ENCODE peak calls at places on chromosomes 3 and 15, in four cellular contexts. One of them, this sample, is unnamed.

GRCh38 chr15:84669726-84670125 is 11.7 kb upstream of the NMB start:
- DNase-seq in heart left ventricle: no peak
- DNase-seq in transverse colon: no peak
- DNase-seq in body of pancreas: no peak
- DNase-seq in this sample: no peak

GRCh38 chr15:59550961-59551360 is 60.6 kb upstream of the GCNT3 start:
- DNase-seq in heart left ventricle: no peak
- DNase-seq in transverse colon: no peak
- DNase-seq in body of pancreas: no peak
- DNase-seq in this sample: no peak

GRCh38 chr3:45644467-45645201 is 44.6 kb upstream of the SACM1L start:
- DNase-seq in transverse colon: no peak
- DNase-seq in heart left ventricle: no peak
- DNase-seq in body of pancreas: no peak
- DNase-seq in this sample: no peak

GRCh38 chr3:38118421-38119247 is 18.3 kb downstream of the ACAA1 start:
- DNase-seq in body of pancreas: no peak
- DNase-seq in heart left ventricle: no peak
- DNase-seq in transverse colon: no peak
- DNase-seq in this sample: no peak

GRCh38 chr15:98758224-98758623 is 109.9 kb downstream of the IGF1R start:
- DNase-seq in body of pancreas: no peak
- DNase-seq in heart left ventricle: no peak
- DNase-seq in transverse colon: no peak
- DNase-seq in this sample: no peak

GRCh38 chr3:172040078-172040975 is 949 bp downstream of the FNDC3B start:
- DNase-seq in body of pancreas: peak; percentile 87
- DNase-seq in heart left ventricle: peak; percentile 90
- DNase-seq in transverse colon: peak; percentile 84
- DNase-seq in this sample: peak; percentile 82

GRCh38 chr3:140529096-140529495 is 148.8 kb upstream of the TRIM42 start:
- DNase-seq in heart left ventricle: no peak
- DNase-seq in body of pancreas: no peak
- DNase-seq in transverse colon: no peak
- DNase-seq in this sample: no peak

GRCh38 chr15:58360421-58361090 is 71.2 kb upstream of the LIPC start:
- DNase-seq in heart left ventricle: no peak
- DNase-seq in body of pancreas: no peak
- DNase-seq in transverse colon: no peak
- DNase-seq in this sample: no peak

GRCh38 chr3:11558002-11558401 is 85.7 kb downstream of the VGLL4 start:
- DNase-seq in body of pancreas: no peak
- DNase-seq in heart left ventricle: no peak
- DNase-seq in transverse colon: no peak
- DNase-seq in this sample: no peak

GRCh38 chr3:9322780-9323179 is 40.1 kb upstream of the THUMPD3 start:
- DNase-seq in transverse colon: no peak
- DNase-seq in body of pancreas: no peak
- DNase-seq in heart left ventricle: no peak
- DNase-seq in this sample: no peak

GRCh38 chr3:190346541-190346940 is 24.3 kb upstream of the CLDN1 start:
- DNase-seq in heart left ventricle: no peak
- DNase-seq in transverse colon: no peak
- DNase-seq in body of pancreas: no peak
- DNase-seq in this sample: no peak

GRCh38 chr15:38490231-38490630 is 36.3 kb downstream of the FAM98B start:
- DNase-seq in transverse colon: no peak
- DNase-seq in heart left ventricle: no peak
- DNase-seq in body of pancreas: no peak
- DNase-seq in this sample: no peak

GRCh38 chr3:58084788-58085543 is 76.7 kb downstream of the FLNB start:
- DNase-seq in body of pancreas: no peak
- DNase-seq in transverse colon: no peak
- DNase-seq in heart left ventricle: no peak
- DNase-seq in this sample: no peak

GRCh38 chr3:131728898-131729297 is 226.1 kb upstream of the MRPL3 start:
- DNase-seq in heart left ventricle: no peak
- DNase-seq in transverse colon: no peak
- DNase-seq in body of pancreas: no peak
- DNase-seq in this sample: no peak

GRCh38 chr3:62246094-62246493 is 127.3 kb downstream of the FEZF2 start:
- DNase-seq in body of pancreas: no peak
- DNase-seq in transverse colon: no peak
- DNase-seq in heart left ventricle: no peak
- DNase-seq in this sample: no peak

GRCh38 chr15:101712078-101712477 is 12.2 kb downstream of the TARS3 start:
- DNase-seq in heart left ventricle: no peak
- DNase-seq in transverse colon: no peak
- DNase-seq in body of pancreas: no peak
- DNase-seq in this sample: no peak

GRCh38 chr3:113912551-113913246 is 35.1 kb upstream of the ZDHHC23 start:
- DNase-seq in heart left ventricle: no peak
- DNase-seq in body of pancreas: peak; percentile 79
- DNase-seq in transverse colon: peak; percentile 26
- DNase-seq in this sample: no peak

GRCh38 chr3:159861369-159861987 is 127.2 kb upstream of the IL12A start:
- DNase-seq in heart left ventricle: no peak
- DNase-seq in body of pancreas: no peak
- DNase-seq in transverse colon: no peak
- DNase-seq in this sample: no peak

GRCh38 chr15:52326758-52327157 is 31.2 kb upstream of the MYO5C start:
- DNase-seq in transverse colon: no peak
- DNase-seq in heart left ventricle: no peak
- DNase-seq in body of pancreas: no peak
- DNase-seq in this sample: no peak
- H3K36me3 ChIP-seq in transverse colon: no peaks in the 10 kb centered on the region
- H3K36me3 ChIP-seq in heart left ventricle: peaks cover 52% of the 10 kb centered on the region
- H3K36me3 ChIP-seq in body of pancreas: no peaks in the 10 kb centered on the region
- H3K36me3 ChIP-seq in this sample: peaks cover 11% of the 10 kb centered on the region

GRCh38 chr3:138219255-138219654 is 32.2 kb downstream of the ARMC8 start:
- DNase-seq in body of pancreas: no peak
- DNase-seq in heart left ventricle: no peak
- DNase-seq in transverse colon: no peak
- DNase-seq in this sample: no peak

GRCh38 chr3:138220788-138221187 is 33.7 kb downstream of the ARMC8 start:
- DNase-seq in heart left ventricle: no peak
- DNase-seq in transverse colon: no peak
- DNase-seq in body of pancreas: no peak
- DNase-seq in this sample: no peak

GRCh38 chr3:138222888-138223287 is 35.8 kb downstream of the ARMC8 start:
- DNase-seq in transverse colon: no peak
- DNase-seq in body of pancreas: no peak
- DNase-seq in heart left ventricle: no peak
- DNase-seq in this sample: no peak

GRCh38 chr3:138220242-138220641 is 33.1 kb downstream of the ARMC8 start:
- DNase-seq in body of pancreas: no peak
- DNase-seq in transverse colon: no peak
- DNase-seq in heart left ventricle: no peak
- DNase-seq in this sample: no peak

DNA sequence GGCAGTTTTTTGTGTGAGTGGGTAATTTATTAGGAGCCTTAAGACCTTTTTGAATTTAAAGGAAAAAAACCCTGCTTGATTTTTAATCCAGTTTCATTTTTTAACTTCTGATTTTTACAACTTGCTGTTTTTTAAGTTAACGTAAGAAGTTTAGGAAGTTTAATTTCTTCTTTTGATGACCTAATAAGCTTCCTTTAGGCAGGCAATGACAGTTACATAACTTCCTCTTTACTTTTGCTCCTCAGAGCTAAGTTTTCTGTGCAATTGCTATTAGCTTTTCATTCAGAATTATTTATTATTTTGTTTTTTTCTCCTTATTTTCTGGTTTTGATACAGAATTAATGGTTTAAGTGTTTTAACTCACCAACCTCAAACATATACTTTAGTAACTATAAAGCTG is 35.2 kb downstream of the ARMC8 start:
- DNase-seq in body of pancreas: no peak
- DNase-seq in heart left ventricle: no peak
- DNase-seq in transverse colon: no peak
- DNase-seq in this sample: no peak
- H3K27ac ChIP-seq in body of pancreas: no peak overlapping the region
- H3K27ac ChIP-seq in heart left ventricle: peak overlapping the region; percentile 10
- H3K27ac ChIP-seq in transverse colon: no peak overlapping the region
- H3K27ac ChIP-seq in this sample: no peak overlapping the region

GRCh38 chr3:40452057-40452456 is 5.1 kb upstream of the RPL14 start:
- DNase-seq in transverse colon: no peak
- DNase-seq in body of pancreas: no peak
- DNase-seq in heart left ventricle: no peak
- DNase-seq in this sample: no peak

GRCh38 chr3:40451551-40451950 is 5.6 kb upstream of the RPL14 start:
- DNase-seq in body of pancreas: no peak
- DNase-seq in heart left ventricle: no peak
- DNase-seq in transverse colon: no peak
- DNase-seq in this sample: no peak

GRCh38 chr3:40453933-40454332 is 3.2 kb upstream of the RPL14 start:
- DNase-seq in body of pancreas: no peak
- DNase-seq in transverse colon: no peak
- DNase-seq in heart left ventricle: no peak
- DNase-seq in this sample: no peak

GRCh38 chr3:40452562-40452875 is 4.6 kb upstream of the RPL14 start:
- DNase-seq in heart left ventricle: no peak
- DNase-seq in transverse colon: no peak
- DNase-seq in body of pancreas: no peak
- DNase-seq in this sample: no peak

GRCh38 chr3:40452876-40453730 is 4.0 kb upstream of the RPL14 start:
- DNase-seq in heart left ventricle: peak; percentile 99
- DNase-seq in transverse colon: peak; percentile 99
- DNase-seq in body of pancreas: peak; percentile 100
- DNase-seq in this sample: peak; percentile 99
- TF ChIP-seq POLR2A in heart left ventricle: peak; percentile 73
- TF ChIP-seq POLR2A in transverse colon: peak; percentile 87
- TF ChIP-seq POLR2A in body of pancreas: peak; percentile 96
- TF ChIP-seq POLR2A in this sample: peak; percentile 41

GRCh38 chr3:42569743-42570142 is 12.0 kb downstream of the SEC22C start:
- DNase-seq in body of pancreas: no peak
- DNase-seq in transverse colon: no peak
- DNase-seq in heart left ventricle: no peak
- DNase-seq in this sample: no peak

GRCh38 chr3:42572278-42572677 is 9.5 kb downstream of the SEC22C start:
- DNase-seq in heart left ventricle: no peak
- DNase-seq in transverse colon: peak; percentile 30
- DNase-seq in body of pancreas: peak; percentile 25
- DNase-seq in this sample: peak; percentile 68

GRCh38 chr3:42578054-42578453 is 3.7 kb downstream of the SEC22C start:
- DNase-seq in heart left ventricle: no peak
- DNase-seq in transverse colon: no peak
- DNase-seq in body of pancreas: no peak
- DNase-seq in this sample: no peak

GRCh38 chr3:42575137-42575741 is 6.5 kb downstream of the SEC22C start:
- DNase-seq in heart left ventricle: no peak
- DNase-seq in body of pancreas: no peak
- DNase-seq in transverse colon: no peak
- DNase-seq in this sample: no peak
- H3K36me3 ChIP-seq in heart left ventricle: peaks cover 37% of the 10 kb centered on the region
- H3K36me3 ChIP-seq in body of pancreas: no peaks in the 10 kb centered on the region
- H3K36me3 ChIP-seq in transverse colon: no peaks in the 10 kb centered on the region
- H3K36me3 ChIP-seq in this sample: no peaks in the 10 kb centered on the region